ENCODE peak calls at places on chromosomes 4 and X, in six cellular contexts. Y is IMR-90; T is left cardiac atrium; V is WERI-Rb-1; H is stimulated activated CD4-positive, alpha-beta T cell treated with anti-CD3 and anti-CD28 coated beads, Interleukin-12 subunit alpha, Interleukin-12 subunit beta, amount 100 ng/mL, for 24 hours; P is AG10803. L is an unnamed sample.
A peak's percentile ranks its signal among the peaks of the same experiment; 100 is the strongest.

GRCh38 chrX:9343971-9344370 is 120.9 kb upstream of the TBL1X start:
- DNase-seq in V (no peak), T (no peak), Y (no peak), H (no peak), P (no peak), L (no peak)

GRCh38 chr4:23878235-23878861 is 11.5 kb downstream of the PPARGC1A start:
- DNase-seq in P (no peak), V (no peak), H (no peak), Y (no peak), T (no peak), L (peak; percentile 45)

GRCh38 chr4:175419120-175419774 is 392.8 kb downstream of the GPM6A start:
- DNase-seq in Y (peak; percentile 96), V (no peak), H (no peak), P (peak; percentile 98), T (no peak), L (peak; percentile 98)

GRCh38 chr4:86544313-86544966 is 49.7 kb upstream of the PTPN13 start:
- DNase-seq in H (no peak), V (no peak), T (no peak), Y (no peak), P (no peak), L (no peak)

GRCh38 chr4:85370400-85371032 is 104.4 kb upstream of the ARHGAP24 start:
- DNase-seq in P (peak; percentile 36), Y (peak; percentile 18), T (peak; percentile 22), H (no peak), V (peak; percentile 46), L (peak; percentile 8)

GRCh38 chr4:60805500-60806313 is 394.4 kb upstream of the ADGRL3 start:
- DNase-seq in Y (peak; percentile 31), H (no peak), T (no peak), P (peak; percentile 0), V (peak; percentile 19), L (peak; percentile 14)

GRCh38 chr4:137274404-137274803 is 257.9 kb downstream of the PCDH18 start:
- DNase-seq in Y (peak; percentile 38), V (no peak), H (no peak), T (no peak), P (no peak), L (peak; percentile 35)

GRCh38 chrX:154436290-154436596 is 711 bp upstream of the GDI1 start:
- DNase-seq in P (no peak), Y (no peak), V (no peak), T (no peak), H (no peak), L (no peak)

GRCh38 chr4:138494931-138495330 is 252.8 kb upstream of the SLC7A11 start:
- DNase-seq in V (peak; percentile 73), T (no peak), P (peak; percentile 58), H (no peak), Y (peak; percentile 46), L (no peak)

GRCh38 chr4:1201851-1202525 is 29.6 kb upstream of the SPON2 start:
- DNase-seq in V (no peak), Y (peak; percentile 95), T (peak; percentile 68), H (peak; percentile 59), P (peak; percentile 88), L (peak; percentile 61)